ENCODE peak calls at places on chromosomes 7 and 10, in five cellular contexts. D is IMR-90; S is ovary; I is fibroblast of lung; W is activated CD4-positive, alpha-beta T cell treated with anti-CD3 and anti-CD28 coated beads for 4 hours. L is an unnamed sample.

GRCh38 chr7:36279251-36279925 is 110.3 kb upstream of the ANLN start:
- DNase-seq in D (peak), I (peak), S (no peak), W (no peak), L (no peak)

GRCh38 chr10:20059084-20059835 is 243.0 kb downstream of the PLXDC2 start:
- DNase-seq in S (no peak), W (no peak), I (peak), D (peak), L (no peak)

GRCh38 chr10:21261705-21262285 is 263.7 kb downstream of the SKIDA1 start:
- DNase-seq in I (peak), D (no peak), S (no peak), W (no peak), L (no peak)

GRCh38 chr7:68770649-68771048 is 827.6 kb upstream of the AUTS2 start:
- DNase-seq in I (no peak), S (peak), W (no peak), D (no peak), L (no peak)

GRCh38 chr7:50564630-50565558 is at the start of gene DDC:
- DNase-seq in S (no peak), W (no peak), I (no peak), D (no peak), L (no peak)

GRCh38 chr7:761631-762030 is 34.5 kb upstream of the PRKAR1B start:
- DNase-seq in I (no peak), D (no peak), W (no peak), S (no peak), L (no peak)

GRCh38 chr7:104933022-104933421 is 81.0 kb upstream of the KMT2E start:
- DNase-seq in I (no peak), D (no peak), S (no peak), W (no peak), L (no peak)

GRCh38 chr10:29780639-29781038 is 145.9 kb upstream of the SVIL start:
- DNase-seq in W (no peak), I (no peak), S (no peak), D (no peak), L (no peak)

GRCh38 chr7:28038175-28038855 is 142.3 kb downstream of the JAZF1 start:
- DNase-seq in W (no peak), I (no peak), S (no peak), D (no peak), L (no peak)

GRCh38 chr7:101884671-101885596 is 67.5 kb downstream of the CUX1 start:
- DNase-seq in D (no peak), W (no peak), I (no peak), S (no peak), L (no peak)

GRCh38 chr7:14048889-14049288 is 59.4 kb upstream of the ETV1 start:
- DNase-seq in S (no peak), D (no peak), I (no peak), W (no peak), L (no peak)

GRCh38 chr7:46775020-46775419 is 806.9 kb downstream of the TNS3 start:
- DNase-seq in S (no peak), I (no peak), W (no peak), D (no peak), L (no peak)

GRCh38 chr7:45888185-45888992 is at the start of gene IGFBP1:
- DNase-seq in S (no peak), I (peak), D (peak), W (no peak), L (no peak)

GRCh38 chr10:132098539-132099421 is 33.0 kb downstream of the JAKMIP3 start:
- DNase-seq in S (no peak), W (no peak), I (no peak), D (no peak), L (no peak)

GRCh38 chr7:49866076-49866735 is 92.8 kb downstream of the VWC2 start:
- DNase-seq in S (no peak), D (no peak), I (no peak), W (no peak), L (no peak)

GRCh38 chr10:63236113-63236935 is 103.2 kb downstream of the NRBF2 start:
- DNase-seq in S (no peak), D (peak), W (peak), I (peak), L (no peak)

GRCh38 chr10:94005050-94005449 is 11.3 kb downstream of the PLCE1 start:
- DNase-seq in D (peak), I (peak), S (no peak), W (no peak), L (no peak)